ENCODE peak calls at places on chromosomes 11 and 22, in nine cellular contexts. I, P, Y, E, M, K, A, U and J are unnamed samples.

GRCh38 chr11:57429946-57430345 is 3.0 kb upstream of the SLC43A3 start:
- DNase-seq in I (no peak), P (no peak), Y (no peak), E (no peak), M (no peak), K (no peak), A (peak; percentile 34), U (peak; percentile 32), J (no peak)

GRCh38 chr11:18527512-18527911 is 770 bp upstream of the TSG101 start:
- DNase-seq in I (peak; percentile 10), P (no peak), Y (no peak), E (no peak), M (peak; percentile 16), K (peak; percentile 49), A (no peak), U (no peak), J (peak; percentile 64)

GRCh38 chr11:110711776-110712642 is at the start of gene ARHGAP20:
- DNase-seq in I (peak; percentile 42), P (peak; percentile 15), Y (peak; percentile 76), E (peak; percentile 85), M (peak; percentile 45), K (peak; percentile 23), A (peak; percentile 75), U (peak; percentile 84), J (no peak)

GRCh38 chr11:17445240-17445795 is 31.3 kb downstream of the ABCC8 start:
- DNase-seq in I (no peak), P (no peak), Y (no peak), E (no peak), M (no peak), K (no peak), A (no peak), U (no peak), J (peak; percentile 15)

GRCh38 chr11:10304495-10305261 is at the start of gene ADM:
- DNase-seq in I (peak; percentile 86), P (no peak), Y (peak; percentile 75), E (peak; percentile 95), M (peak; percentile 34), K (peak; percentile 62), A (peak; percentile 83), U (peak; percentile 93), J (peak; percentile 87)

GRCh38 chr11:2296913-2297622 is 4.7 kb downstream of the C11orf21 start:
- DNase-seq in I (no peak), P (no peak), Y (no peak), E (no peak), M (no peak), K (no peak), A (no peak), U (no peak), J (peak; percentile 3)

GRCh38 chr11:107408762-107409200 is 48.8 kb downstream of the CWF19L2 start:
- DNase-seq in I (no peak), P (no peak), Y (no peak), E (no peak), M (no peak), K (no peak), A (no peak), U (no peak), J (no peak)

GRCh38 chr22:49533886-49534285 is 293.8 kb downstream of the BRD1 start:
- DNase-seq in I (no peak), P (no peak), Y (no peak), E (no peak), M (no peak), K (no peak), A (no peak), U (no peak), J (no peak)

GRCh38 chr22:39543095-39543494 is 10.5 kb upstream of the RPS19BP1 start:
- DNase-seq in I (no peak), P (no peak), Y (peak; percentile 63), E (no peak), M (no peak), K (no peak), A (no peak), U (no peak), J (peak; percentile 58)

GRCh38 chr11:11843233-11843632 is 1.5 kb downstream of the USP47 start:
- DNase-seq in I (peak; percentile 18), P (no peak), Y (no peak), E (no peak), M (peak; percentile 25), K (peak; percentile 69), A (no peak), U (no peak), J (peak; percentile 32)

GRCh38 chr11:84836371-84836770 is 790.8 kb downstream of the DLG2 start:
- DNase-seq in I (no peak), P (no peak), Y (no peak), E (no peak), M (no peak), K (no peak), A (no peak), U (no peak), J (no peak)

GRCh38 chr11:124897681-124898680 is at the start of gene ROBO4:
- DNase-seq in I (no peak), P (no peak), Y (no peak), E (peak; percentile 88), M (no peak), K (peak; percentile 96), A (no peak), U (no peak), J (no peak)

GRCh38 chr11:43937434-43938411 is 4.7 kb upstream of the C11orf96 start:
- DNase-seq in I (peak; percentile 76), P (no peak), Y (no peak), E (no peak), M (no peak), K (peak; percentile 38), A (no peak), U (no peak), J (peak; percentile 46)

GRCh38 chr11:82986491-82986890 is 85.0 kb downstream of the DDIAS start:
- DNase-seq in I (no peak), P (no peak), Y (no peak), E (no peak), M (no peak), K (no peak), A (no peak), U (no peak), J (no peak)

GRCh38 chr11:58905141-58905715 is 34.1 kb upstream of the GLYATL1 start:
- DNase-seq in I (peak; percentile 52), P (no peak), Y (peak; percentile 75), E (peak; percentile 64), M (no peak), K (peak; percentile 40), A (no peak), U (peak; percentile 49), J (no peak)

GRCh38 chr11:109853156-109853776 is 239.9 kb upstream of the ZC3H12C start:
- DNase-seq in I (peak; percentile 29), P (no peak), Y (no peak), E (no peak), M (peak; percentile 32), K (peak; percentile 65), A (peak; percentile 31), U (peak; percentile 8), J (peak; percentile 66)

GRCh38 chr11:69512790-69513189 is 31.3 kb downstream of the LINC01488 start:
- DNase-seq in I (no peak), P (no peak), Y (no peak), E (peak; percentile 28), M (no peak), K (no peak), A (no peak), U (no peak), J (no peak)

GRCh38 chr22:39683639-39684038 is 113.1 kb downstream of the CACNA1I start:
- DNase-seq in I (no peak), P (no peak), Y (no peak), E (peak; percentile 13), M (no peak), K (no peak), A (no peak), U (no peak), J (no peak)

GRCh38 chr22:50683994-50684371 is 11.4 kb downstream of the SHANK3 start:
- DNase-seq in I (no peak), P (no peak), Y (peak; percentile 13), E (no peak), M (no peak), K (no peak), A (no peak), U (no peak), J (no peak)

GRCh38 chr22:39414886-39415285 is 15.3 kb downstream of the TAB1 start:
- DNase-seq in I (no peak), P (no peak), Y (no peak), E (peak; percentile 81), M (no peak), K (no peak), A (no peak), U (no peak), J (no peak)

GRCh38 chr11:30960387-30960992 is 374.3 kb upstream of the MPPED2 start:
- DNase-seq in I (no peak), P (no peak), Y (no peak), E (no peak), M (no peak), K (peak; percentile 28), A (peak; percentile 13), U (peak; percentile 40), J (peak; percentile 44)

GRCh38 chr22:21643533-21644357 is 1.6 kb downstream of the SDF2L1 start:
- DNase-seq in I (no peak), P (no peak), Y (no peak), E (no peak), M (no peak), K (no peak), A (no peak), U (no peak), J (no peak)

GRCh38 chr11:102446606-102447005 is 6.0 kb downstream of the TMEM123 start:
- DNase-seq in I (peak; percentile 84), P (no peak), Y (no peak), E (no peak), M (no peak), K (peak; percentile 93), A (no peak), U (no peak), J (no peak)

GRCh38 chr11:70304208-70304603 is 33.7 kb downstream of the PPFIA1 start:
- DNase-seq in I (no peak), P (no peak), Y (no peak), E (no peak), M (no peak), K (no peak), A (no peak), U (no peak), J (no peak)

GRCh38 chr11:100095809-100096208 is 591.3 kb upstream of the ARHGAP42 start:
- DNase-seq in I (no peak), P (no peak), Y (no peak), E (no peak), M (no peak), K (no peak), A (no peak), U (no peak), J (no peak)

GRCh38 chr11:27604416-27604815 is 95.8 kb downstream of the BDNF start:
- DNase-seq in I (no peak), P (no peak), Y (no peak), E (no peak), M (no peak), K (no peak), A (no peak), U (no peak), J (no peak)

GRCh38 chr22:46081036-46081830 is 69.1 kb upstream of the PPARA start:
- DNase-seq in I (no peak), P (no peak), Y (peak; percentile 12), E (peak; percentile 72), M (no peak), K (no peak), A (no peak), U (no peak), J (no peak)

GRCh38 chr22:48957987-48958321 is 869.7 kb downstream of the BRD1 start:
- DNase-seq in I (no peak), P (no peak), Y (no peak), E (no peak), M (no peak), K (no peak), A (no peak), U (no peak), J (no peak)

GRCh38 chr11:73221996-73222395 is 3.9 kb downstream of the P2RY2 start:
- DNase-seq in I (no peak), P (no peak), Y (no peak), E (no peak), M (no peak), K (no peak), A (no peak), U (no peak), J (no peak)

GRCh38 chr11:61963282-61964057 is 4.0 kb downstream of the FTH1 start:
- DNase-seq in I (no peak), P (no peak), Y (no peak), E (no peak), M (peak; percentile 40), K (no peak), A (no peak), U (no peak), J (peak; percentile 85)

GRCh38 chr11:46894506-46894905 is 23.8 kb downstream of the LRP4 start:
- DNase-seq in I (no peak), P (no peak), Y (no peak), E (no peak), M (no peak), K (no peak), A (peak; percentile 21), U (peak; percentile 25), J (no peak)